ENCODE peak calls at places on chromosomes 1 and 21, in four cellular contexts. One of them, this sample, is unnamed.
A peak's percentile ranks its signal among the peaks of the same experiment; 100 is the strongest.

GRCh38 chr1:247370786-247371732 is 39.4 kb upstream of the ZNF496 start:
- DNase-seq in activated CD4-positive, CD25-positive, alpha-beta regulatory T cell treated with anti-CD3 and anti-CD28 coated beads, Interleukin-2, amount 50 U/mL, for 72 hours: no peak
- DNase-seq in HTR-8/SVneo: no peak
- DNase-seq in dorsolateral prefrontal cortex: peak; percentile 48
- DNase-seq in this sample: no peak

GRCh38 chr1:28512058-28512611 is 6.3 kb downstream of the RCC1 start:
- DNase-seq in activated CD4-positive, CD25-positive, alpha-beta regulatory T cell treated with anti-CD3 and anti-CD28 coated beads, Interleukin-2, amount 50 U/mL, for 72 hours: no peak
- DNase-seq in HTR-8/SVneo: no peak
- DNase-seq in dorsolateral prefrontal cortex: no peak
- DNase-seq in this sample: peak; percentile 62

GRCh38 chr1:216502528-216503162 is 79.4 kb upstream of the USH2A start:
- DNase-seq in activated CD4-positive, CD25-positive, alpha-beta regulatory T cell treated with anti-CD3 and anti-CD28 coated beads, Interleukin-2, amount 50 U/mL, for 72 hours: no peak
- DNase-seq in HTR-8/SVneo: no peak
- DNase-seq in dorsolateral prefrontal cortex: no peak
- DNase-seq in this sample: peak; percentile 67

GRCh38 chr1:62273953-62274352 is 45.3 kb downstream of the KANK4 start:
- DNase-seq in dorsolateral prefrontal cortex: no peak
- DNase-seq in activated CD4-positive, CD25-positive, alpha-beta regulatory T cell treated with anti-CD3 and anti-CD28 coated beads, Interleukin-2, amount 50 U/mL, for 72 hours: no peak
- DNase-seq in HTR-8/SVneo: no peak
- DNase-seq in this sample: no peak

GRCh38 chr1:13554798-13555197 is 28.8 kb upstream of the PDPN start:
- DNase-seq in HTR-8/SVneo: no peak
- DNase-seq in activated CD4-positive, CD25-positive, alpha-beta regulatory T cell treated with anti-CD3 and anti-CD28 coated beads, Interleukin-2, amount 50 U/mL, for 72 hours: no peak
- DNase-seq in dorsolateral prefrontal cortex: no peak
- DNase-seq in this sample: peak; percentile 32

GRCh38 chr1:29455781-29456180 is 219.5 kb downstream of the PTPRU start:
- DNase-seq in HTR-8/SVneo: no peak
- DNase-seq in dorsolateral prefrontal cortex: no peak
- DNase-seq in activated CD4-positive, CD25-positive, alpha-beta regulatory T cell treated with anti-CD3 and anti-CD28 coated beads, Interleukin-2, amount 50 U/mL, for 72 hours: no peak
- DNase-seq in this sample: no peak

GRCh38 chr1:24540906-24541710 is 14.8 kb upstream of the NCMAP start:
- DNase-seq in HTR-8/SVneo: peak; percentile 22
- DNase-seq in activated CD4-positive, CD25-positive, alpha-beta regulatory T cell treated with anti-CD3 and anti-CD28 coated beads, Interleukin-2, amount 50 U/mL, for 72 hours: no peak
- DNase-seq in dorsolateral prefrontal cortex: no peak
- DNase-seq in this sample: no peak

GRCh38 chr1:66282343-66282852 is 251.6 kb upstream of the SGIP1 start:
- DNase-seq in dorsolateral prefrontal cortex: no peak
- DNase-seq in activated CD4-positive, CD25-positive, alpha-beta regulatory T cell treated with anti-CD3 and anti-CD28 coated beads, Interleukin-2, amount 50 U/mL, for 72 hours: no peak
- DNase-seq in HTR-8/SVneo: peak; percentile 14
- DNase-seq in this sample: no peak

GRCh38 chr1:169679692-169680091 is 31.7 kb downstream of the SELL start:
- DNase-seq in dorsolateral prefrontal cortex: no peak
- DNase-seq in activated CD4-positive, CD25-positive, alpha-beta regulatory T cell treated with anti-CD3 and anti-CD28 coated beads, Interleukin-2, amount 50 U/mL, for 72 hours: no peak
- DNase-seq in HTR-8/SVneo: no peak
- DNase-seq in this sample: no peak

GRCh38 chr21:16578912-16579311 is 849.1 kb downstream of the USP25 start:
- DNase-seq in activated CD4-positive, CD25-positive, alpha-beta regulatory T cell treated with anti-CD3 and anti-CD28 coated beads, Interleukin-2, amount 50 U/mL, for 72 hours: no peak
- DNase-seq in HTR-8/SVneo: no peak
- DNase-seq in dorsolateral prefrontal cortex: no peak
- DNase-seq in this sample: no peak

GRCh38 chr1:33895396-33895795 is 31.5 kb downstream of the HMGB4 start:
- DNase-seq in activated CD4-positive, CD25-positive, alpha-beta regulatory T cell treated with anti-CD3 and anti-CD28 coated beads, Interleukin-2, amount 50 U/mL, for 72 hours: no peak
- DNase-seq in dorsolateral prefrontal cortex: no peak
- DNase-seq in HTR-8/SVneo: no peak
- DNase-seq in this sample: peak; percentile 55

GRCh38 chr1:66278260-66279046 is 255.5 kb upstream of the SGIP1 start:
- DNase-seq in activated CD4-positive, CD25-positive, alpha-beta regulatory T cell treated with anti-CD3 and anti-CD28 coated beads, Interleukin-2, amount 50 U/mL, for 72 hours: no peak
- DNase-seq in HTR-8/SVneo: no peak
- DNase-seq in dorsolateral prefrontal cortex: no peak
- DNase-seq in this sample: no peak

GRCh38 chr1:198612471-198613265 is 26.2 kb upstream of the PTPRC start:
- DNase-seq in HTR-8/SVneo: no peak
- DNase-seq in activated CD4-positive, CD25-positive, alpha-beta regulatory T cell treated with anti-CD3 and anti-CD28 coated beads, Interleukin-2, amount 50 U/mL, for 72 hours: no peak
- DNase-seq in dorsolateral prefrontal cortex: no peak
- DNase-seq in this sample: no peak

GRCh38 chr1:69737527-69738176 is 169.9 kb downstream of the LRRC7 start:
- DNase-seq in activated CD4-positive, CD25-positive, alpha-beta regulatory T cell treated with anti-CD3 and anti-CD28 coated beads, Interleukin-2, amount 50 U/mL, for 72 hours: no peak
- DNase-seq in HTR-8/SVneo: peak; percentile 9
- DNase-seq in dorsolateral prefrontal cortex: no peak
- DNase-seq in this sample: peak; percentile 71

GRCh38 chr1:89530690-89531089 is 6.1 kb downstream of the LRRC8B start:
- DNase-seq in activated CD4-positive, CD25-positive, alpha-beta regulatory T cell treated with anti-CD3 and anti-CD28 coated beads, Interleukin-2, amount 50 U/mL, for 72 hours: no peak
- DNase-seq in HTR-8/SVneo: no peak
- DNase-seq in dorsolateral prefrontal cortex: no peak
- DNase-seq in this sample: peak; percentile 74

GRCh38 chr1:2457444-2457843 is 18.6 kb upstream of the PLCH2 start:
- DNase-seq in activated CD4-positive, CD25-positive, alpha-beta regulatory T cell treated with anti-CD3 and anti-CD28 coated beads, Interleukin-2, amount 50 U/mL, for 72 hours: no peak
- DNase-seq in HTR-8/SVneo: no peak
- DNase-seq in dorsolateral prefrontal cortex: no peak
- DNase-seq in this sample: no peak

GRCh38 chr1:210771131-210771530 is 362.8 kb downstream of the KCNH1 start:
- DNase-seq in HTR-8/SVneo: no peak
- DNase-seq in dorsolateral prefrontal cortex: no peak
- DNase-seq in activated CD4-positive, CD25-positive, alpha-beta regulatory T cell treated with anti-CD3 and anti-CD28 coated beads, Interleukin-2, amount 50 U/mL, for 72 hours: no peak
- DNase-seq in this sample: no peak

GRCh38 chr1:157367091-157367739 is 185.1 kb downstream of the FCRL5 start:
- DNase-seq in HTR-8/SVneo: no peak
- DNase-seq in dorsolateral prefrontal cortex: no peak
- DNase-seq in activated CD4-positive, CD25-positive, alpha-beta regulatory T cell treated with anti-CD3 and anti-CD28 coated beads, Interleukin-2, amount 50 U/mL, for 72 hours: no peak
- DNase-seq in this sample: no peak

GRCh38 chr1:207397525-207397926 is 56.6 kb upstream of the CR2 start:
- DNase-seq in HTR-8/SVneo: no peak
- DNase-seq in dorsolateral prefrontal cortex: no peak
- DNase-seq in activated CD4-positive, CD25-positive, alpha-beta regulatory T cell treated with anti-CD3 and anti-CD28 coated beads, Interleukin-2, amount 50 U/mL, for 72 hours: no peak
- DNase-seq in this sample: peak; percentile 55

GRCh38 chr1:243727503-243728191 is 122.4 kb downstream of the AKT3 start:
- DNase-seq in HTR-8/SVneo: no peak
- DNase-seq in dorsolateral prefrontal cortex: no peak
- DNase-seq in activated CD4-positive, CD25-positive, alpha-beta regulatory T cell treated with anti-CD3 and anti-CD28 coated beads, Interleukin-2, amount 50 U/mL, for 72 hours: no peak
- DNase-seq in this sample: no peak

GRCh38 chr21:41642399-41642798 is 124.5 kb downstream of the RIPK4 start:
- DNase-seq in activated CD4-positive, CD25-positive, alpha-beta regulatory T cell treated with anti-CD3 and anti-CD28 coated beads, Interleukin-2, amount 50 U/mL, for 72 hours: no peak
- DNase-seq in HTR-8/SVneo: no peak
- DNase-seq in dorsolateral prefrontal cortex: no peak
- DNase-seq in this sample: no peak

GRCh38 chr1:201171063-201172036 is 17.1 kb upstream of the TMEM9 start:
- DNase-seq in activated CD4-positive, CD25-positive, alpha-beta regulatory T cell treated with anti-CD3 and anti-CD28 coated beads, Interleukin-2, amount 50 U/mL, for 72 hours: peak; percentile 40
- DNase-seq in HTR-8/SVneo: peak; percentile 48
- DNase-seq in dorsolateral prefrontal cortex: peak; percentile 53
- DNase-seq in this sample: peak; percentile 88

GRCh38 chr1:6392880-6393399 is 627 bp downstream of the ACOT7 start:
- DNase-seq in dorsolateral prefrontal cortex: no peak
- DNase-seq in activated CD4-positive, CD25-positive, alpha-beta regulatory T cell treated with anti-CD3 and anti-CD28 coated beads, Interleukin-2, amount 50 U/mL, for 72 hours: no peak
- DNase-seq in HTR-8/SVneo: no peak
- DNase-seq in this sample: peak; percentile 65

GRCh38 chr1:3768811-3769390 is 3.6 kb upstream of the SMIM1 start:
- DNase-seq in activated CD4-positive, CD25-positive, alpha-beta regulatory T cell treated with anti-CD3 and anti-CD28 coated beads, Interleukin-2, amount 50 U/mL, for 72 hours: no peak
- DNase-seq in dorsolateral prefrontal cortex: no peak
- DNase-seq in HTR-8/SVneo: no peak
- DNase-seq in this sample: peak; percentile 28

GRCh38 chr1:217135569-217135915 is 412.3 kb upstream of the ESRRG start:
- DNase-seq in dorsolateral prefrontal cortex: no peak
- DNase-seq in HTR-8/SVneo: no peak
- DNase-seq in activated CD4-positive, CD25-positive, alpha-beta regulatory T cell treated with anti-CD3 and anti-CD28 coated beads, Interleukin-2, amount 50 U/mL, for 72 hours: no peak
- DNase-seq in this sample: no peak

GRCh38 chr21:29771491-29772066 is 168.2 kb downstream of the GRIK1 start:
- DNase-seq in activated CD4-positive, CD25-positive, alpha-beta regulatory T cell treated with anti-CD3 and anti-CD28 coated beads, Interleukin-2, amount 50 U/mL, for 72 hours: no peak
- DNase-seq in HTR-8/SVneo: no peak
- DNase-seq in dorsolateral prefrontal cortex: no peak
- DNase-seq in this sample: no peak